ENCODE peak calls at places on chromosomes 6 and 20, in five cellular contexts. U is coronary artery, P is neural crest cell, I is nephron progenitor cell, H is brain microvascular endothelial cell. J is an unnamed sample.

GRCh38 chr20:44768256-44768655 is 22.6 kb downstream of the KCNK15 start:
- DNase-seq in U (no peak), I (no peak), P (no peak), H (no peak), J (no peak)

GRCh38 chr20:2204021-2204420 is 91.8 kb upstream of the TGM3 start:
- DNase-seq in P (no peak), H (no peak), I (no peak), U (no peak), J (no peak)

GRCh38 chr6:13916230-13916944 is 8.4 kb upstream of the RNF182 start:
- DNase-seq in H (peak; percentile 43), I (no peak), U (no peak), P (no peak), J (no peak)

GRCh38 chr6:158041370-158041769 is 59.7 kb downstream of the SYNJ2 start:
- DNase-seq in I (no peak), U (no peak), H (no peak), P (no peak), J (no peak)

GRCh38 chr6:106141441-106142237 is 55.5 kb downstream of the PRDM1 start:
- DNase-seq in U (peak; percentile 24), P (no peak), H (no peak), I (no peak), J (no peak)

GRCh38 chr6:81777586-81778268 is 25.2 kb upstream of the TENT5A start:
- DNase-seq in H (no peak), I (no peak), U (no peak), P (no peak), J (no peak)

GRCh38 chr6:162670345-162670744 is 57.2 kb downstream of the PRKN start:
- DNase-seq in H (no peak), I (no peak), P (no peak), U (no peak), J (no peak)

GRCh38 chr6:151627689-151628444 is 134.1 kb downstream of the CCDC170 start:
- DNase-seq in H (no peak), I (no peak), P (no peak), U (no peak), J (no peak)

GRCh38 chr20:63751471-63752271 is 12.1 kb downstream of the SLC2A4RG start:
- DNase-seq in I (peak; percentile 61), U (no peak), P (no peak), H (no peak), J (no peak)

GRCh38 chr6:34115396-34116314 is 30.2 kb downstream of the GRM4 start:
- DNase-seq in H (no peak), U (no peak), P (peak; percentile 53), I (peak; percentile 88), J (no peak)

GRCh38 chr6:40477246-40478126 is 109.7 kb downstream of the LRFN2 start:
- DNase-seq in H (no peak), U (no peak), P (no peak), I (no peak), J (no peak)

GRCh38 chr20:61730631-61731362 is 334.9 kb downstream of the TAF4 start:
- DNase-seq in U (no peak), P (no peak), H (no peak), I (no peak), J (no peak)

GRCh38 chr6:148771212-148771601 is 24.4 kb downstream of the UST start:
- DNase-seq in U (no peak), I (no peak), P (no peak), H (no peak), J (no peak)

GRCh38 chr6:159522877-159523547 is 170.0 kb downstream of the SOD2 start:
- DNase-seq in U (no peak), P (no peak), H (no peak), I (no peak), J (no peak)

GRCh38 chr20:13356087-13356486 is 135.0 kb downstream of the ISM1 start:
- DNase-seq in U (no peak), I (no peak), H (no peak), P (no peak), J (no peak)

GRCh38 chr6:786946-787763 is 94.2 kb upstream of the EXOC2 start:
- DNase-seq in U (no peak), I (no peak), H (no peak), P (no peak), J (no peak)

GRCh38 chr6:132021552-132022375 is 70.6 kb upstream of the CCN2 start:
- DNase-seq in H (no peak), I (no peak), U (no peak), P (no peak), J (no peak)

GRCh38 chr6:69422474-69422873 is 374.3 kb downstream of the LMBRD1 start:
- DNase-seq in I (no peak), P (no peak), H (no peak), U (no peak), J (no peak)

GRCh38 chr6:154448448-154449096 is 61.9 kb downstream of the CNKSR3 start:
- DNase-seq in H (peak; percentile 86), P (no peak), I (peak; percentile 10), U (no peak), J (peak; percentile 27)

GRCh38 chr6:225121-225721 is 67.1 kb upstream of the DUSP22 start:
- DNase-seq in U (no peak), I (no peak), P (no peak), H (no peak), J (no peak)

GRCh38 chr6:11177271-11177670 is 55.2 kb downstream of the NEDD9 start:
- DNase-seq in P (no peak), U (no peak), I (no peak), H (no peak), J (no peak)

GRCh38 chr6:106184629-106185028 is 98.5 kb downstream of the PRDM1 start:
- DNase-seq in P (no peak), I (no peak), H (no peak), U (no peak), J (no peak)

GRCh38 chr6:108622601-108623335 is 62.1 kb downstream of the FOXO3 start:
- DNase-seq in I (no peak), U (peak; percentile 79), H (peak; percentile 90), P (no peak), J (no peak)

GRCh38 chr6:44493593-44493992 is 106.1 kb downstream of the CDC5L start:
- DNase-seq in U (no peak), I (no peak), P (no peak), H (no peak), J (no peak)

GRCh38 chr20:46324960-46325703 is 16.8 kb upstream of the CDH22 start:
- DNase-seq in I (no peak), U (no peak), H (peak; percentile 35), P (peak; percentile 45), J (no peak)

GRCh38 chr6:45613678-45614077 is 235.9 kb upstream of the SUPT3H start:
- DNase-seq in P (no peak), U (no peak), H (peak; percentile 84), I (peak; percentile 20), J (no peak)

GRCh38 chr6:39568896-39569295 is 156.3 kb downstream of the KIF6 start:
- DNase-seq in P (no peak), U (no peak), H (peak; percentile 65), I (no peak), J (no peak)

GRCh38 chr6:11393713-11394627 is 143.6 kb upstream of the TMEM170B start:
- DNase-seq in U (no peak), I (no peak), H (peak; percentile 41), P (no peak), J (no peak)

GRCh38 chr6:165146456-165146855 is 162.9 kb downstream of the C6orf118 start:
- DNase-seq in U (no peak), H (no peak), I (no peak), P (no peak), J (no peak)

GRCh38 chr6:168603234-168603633 is 162.2 kb downstream of the SMOC2 start:
- DNase-seq in U (no peak), H (no peak), P (no peak), I (no peak), J (no peak)

DNA sequence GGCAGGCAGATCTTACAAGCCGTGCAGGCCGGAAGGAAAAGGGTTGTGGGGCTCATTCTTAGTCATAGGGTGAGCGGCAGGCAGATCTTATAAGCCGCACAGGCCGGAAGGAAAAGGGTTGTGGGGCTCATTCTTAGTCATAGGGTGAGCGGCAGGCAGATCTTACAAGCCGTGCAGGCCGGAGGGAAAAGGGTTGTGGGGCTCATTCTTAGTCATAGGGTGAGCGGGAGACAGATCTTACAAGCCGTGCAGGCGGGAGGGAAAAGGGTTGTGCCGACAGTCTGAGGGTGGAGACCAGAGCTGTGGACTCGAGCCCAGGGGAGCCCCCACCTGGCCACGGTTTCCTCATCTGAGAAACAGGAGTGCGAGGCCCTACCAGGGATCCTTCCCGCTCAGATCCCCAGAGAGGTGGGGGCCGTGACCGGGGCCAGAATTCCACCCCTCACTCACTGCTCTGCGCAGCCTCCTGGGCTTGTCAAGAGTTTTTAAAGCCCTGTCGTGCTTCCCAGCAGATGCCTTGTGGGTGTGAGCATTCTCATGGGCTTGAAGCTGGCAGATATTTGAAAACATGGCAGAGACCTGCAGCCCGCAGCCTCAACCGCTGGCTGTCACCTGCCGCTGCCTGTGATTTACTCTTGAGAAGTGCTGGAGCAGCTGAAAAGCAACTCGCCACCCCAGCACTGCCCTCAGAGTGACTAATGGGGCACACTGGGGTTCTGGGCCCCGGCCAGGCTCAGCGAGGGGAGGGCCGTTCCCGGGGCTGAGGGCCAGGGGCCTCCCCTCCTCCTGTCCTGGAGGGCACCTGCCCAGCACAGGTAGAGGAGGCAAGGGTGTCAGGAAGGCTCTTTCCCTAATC is 31.9 kb downstream of the NTSR1 start:
- DNase-seq in P (no peak), U (no peak), H (peak; percentile 89), I (no peak), J (no peak)
- TF ChIP-seq CTCF in P (no peak), U (no peak), H (no peak), I (no peak), J (no peak)

GRCh38 chr20:25484224-25484846 is 76.9 kb downstream of the GINS1 start:
- DNase-seq in H (no peak), U (no peak), I (no peak), P (no peak), J (no peak)
- TF ChIP-seq CTCF in H (no peak), U (no peak), I (no peak), P (no peak), J (no peak)

GRCh38 chr6:4370066-4370465 is 234.7 kb upstream of the ECI2 start:
- DNase-seq in I (no peak), P (no peak), U (no peak), H (peak; percentile 89), J (no peak)
- TF ChIP-seq CTCF in I (no peak), P (no peak), U (no peak), H (peak; percentile 43), J (no peak)

GRCh38 chr6:20830576-20830975 is 296.3 kb downstream of the CDKAL1 start:
- DNase-seq in I (no peak), H (no peak), U (no peak), P (no peak), J (no peak)

GRCh38 chr6:20826378-20826777 is 292.1 kb downstream of the CDKAL1 start:
- DNase-seq in P (no peak), H (peak; percentile 79), U (no peak), I (no peak), J (no peak)

DNA sequence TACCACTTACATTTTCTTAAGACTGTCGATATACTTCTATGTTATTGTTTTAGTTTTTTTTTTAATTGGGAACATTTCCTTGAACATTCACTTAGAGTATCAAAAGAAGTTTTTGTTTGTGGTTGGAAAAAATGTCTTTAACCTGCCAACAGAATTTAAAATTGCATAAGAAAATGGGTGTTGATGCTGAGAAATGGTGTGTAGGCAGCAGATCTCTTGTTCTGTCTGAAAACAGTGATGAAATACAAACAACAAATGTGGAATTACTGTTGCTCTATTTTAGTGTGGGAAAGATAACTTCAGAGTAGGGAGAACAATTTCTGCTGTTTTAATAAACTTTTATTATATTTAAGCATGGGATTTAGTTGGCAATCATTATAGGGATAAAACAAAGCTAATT is 293.5 kb downstream of the CDKAL1 start:
- DNase-seq in I (no peak), U (no peak), H (no peak), P (no peak), J (no peak)
- TF ChIP-seq CTCF in I (no peak), U (no peak), H (no peak), P (no peak), J (no peak)

J was measured in D721Med.